ENCODE peak calls at places on chromosomes 12 and 14, in four cellular contexts. One of them, this sample, is unnamed.

GRCh38 chr12:6825398-6826124 is 2.6 kb upstream of the P3H3 start:
- DNase-seq in colonic mucosa: peak; percentile 91
- DNase-seq in pancreas: peak; percentile 89
- DNase-seq in lower lobe of right lung: peak; percentile 85
- DNase-seq in this sample: peak; percentile 83

GRCh38 chr14:103549361-103550311 is 12.8 kb downstream of the BAG5 start:
- DNase-seq in colonic mucosa: no peak
- DNase-seq in pancreas: peak; percentile 78
- DNase-seq in lower lobe of right lung: peak; percentile 43
- DNase-seq in this sample: peak; percentile 31

GRCh38 chr12:123734268-123734667 is 22.1 kb downstream of the ATP6V0A2 start:
- DNase-seq in lower lobe of right lung: no peak
- DNase-seq in pancreas: no peak
- DNase-seq in colonic mucosa: peak; percentile 7
- DNase-seq in this sample: no peak

GRCh38 chr14:20711275-20712069 is 22.9 kb downstream of the ANG start:
- DNase-seq in lower lobe of right lung: no peak
- DNase-seq in pancreas: no peak
- DNase-seq in colonic mucosa: no peak
- DNase-seq in this sample: no peak

GRCh38 chr12:107091989-107092641 is 1.2 kb downstream of the CRY1 start:
- DNase-seq in colonic mucosa: peak; percentile 57
- DNase-seq in lower lobe of right lung: no peak
- DNase-seq in pancreas: no peak
- DNase-seq in this sample: no peak

GRCh38 chr12:29148958-29149690 is at the start of gene FAR2:
- DNase-seq in lower lobe of right lung: peak; percentile 76
- DNase-seq in colonic mucosa: peak; percentile 76
- DNase-seq in pancreas: peak; percentile 39
- DNase-seq in this sample: peak; percentile 58

GRCh38 chr14:91323671-91324605 is 79.4 kb upstream of the GPR68 start:
- DNase-seq in pancreas: peak; percentile 89
- DNase-seq in colonic mucosa: peak; percentile 91
- DNase-seq in lower lobe of right lung: peak; percentile 92
- DNase-seq in this sample: peak; percentile 86

GRCh38 chr14:75522224-75522764 is at the start of gene BATF:
- DNase-seq in colonic mucosa: peak; percentile 56
- DNase-seq in lower lobe of right lung: peak; percentile 60
- DNase-seq in pancreas: no peak
- DNase-seq in this sample: no peak

GRCh38 chr12:47534695-47535094 is 171.1 kb downstream of the RPAP3 start:
- DNase-seq in pancreas: no peak
- DNase-seq in colonic mucosa: no peak
- DNase-seq in lower lobe of right lung: no peak
- DNase-seq in this sample: no peak

GRCh38 chr14:22268875-22269274 is 320.1 kb downstream of the DAD1 start:
- DNase-seq in colonic mucosa: no peak
- DNase-seq in lower lobe of right lung: no peak
- DNase-seq in pancreas: no peak
- DNase-seq in this sample: no peak

GRCh38 chr12:3273409-3273853 is 196.3 kb downstream of the TSPAN9 start:
- DNase-seq in pancreas: no peak
- DNase-seq in lower lobe of right lung: no peak
- DNase-seq in colonic mucosa: no peak
- DNase-seq in this sample: no peak

GRCh38 chr14:85531594-85532391 is 1.8 kb downstream of the FLRT2 start:
- DNase-seq in pancreas: peak; percentile 78
- DNase-seq in lower lobe of right lung: peak; percentile 51
- DNase-seq in colonic mucosa: peak; percentile 44
- DNase-seq in this sample: peak; percentile 63

GRCh38 chr14:77648520-77649200 is 32.2 kb upstream of the SPTLC2 start:
- DNase-seq in pancreas: no peak
- DNase-seq in lower lobe of right lung: no peak
- DNase-seq in colonic mucosa: no peak
- DNase-seq in this sample: no peak

GRCh38 chr12:123384318-123384993 is 524 bp downstream of the KMT5A start:
- DNase-seq in pancreas: peak; percentile 72
- DNase-seq in colonic mucosa: peak; percentile 45
- DNase-seq in lower lobe of right lung: no peak
- DNase-seq in this sample: peak; percentile 59

DNA sequence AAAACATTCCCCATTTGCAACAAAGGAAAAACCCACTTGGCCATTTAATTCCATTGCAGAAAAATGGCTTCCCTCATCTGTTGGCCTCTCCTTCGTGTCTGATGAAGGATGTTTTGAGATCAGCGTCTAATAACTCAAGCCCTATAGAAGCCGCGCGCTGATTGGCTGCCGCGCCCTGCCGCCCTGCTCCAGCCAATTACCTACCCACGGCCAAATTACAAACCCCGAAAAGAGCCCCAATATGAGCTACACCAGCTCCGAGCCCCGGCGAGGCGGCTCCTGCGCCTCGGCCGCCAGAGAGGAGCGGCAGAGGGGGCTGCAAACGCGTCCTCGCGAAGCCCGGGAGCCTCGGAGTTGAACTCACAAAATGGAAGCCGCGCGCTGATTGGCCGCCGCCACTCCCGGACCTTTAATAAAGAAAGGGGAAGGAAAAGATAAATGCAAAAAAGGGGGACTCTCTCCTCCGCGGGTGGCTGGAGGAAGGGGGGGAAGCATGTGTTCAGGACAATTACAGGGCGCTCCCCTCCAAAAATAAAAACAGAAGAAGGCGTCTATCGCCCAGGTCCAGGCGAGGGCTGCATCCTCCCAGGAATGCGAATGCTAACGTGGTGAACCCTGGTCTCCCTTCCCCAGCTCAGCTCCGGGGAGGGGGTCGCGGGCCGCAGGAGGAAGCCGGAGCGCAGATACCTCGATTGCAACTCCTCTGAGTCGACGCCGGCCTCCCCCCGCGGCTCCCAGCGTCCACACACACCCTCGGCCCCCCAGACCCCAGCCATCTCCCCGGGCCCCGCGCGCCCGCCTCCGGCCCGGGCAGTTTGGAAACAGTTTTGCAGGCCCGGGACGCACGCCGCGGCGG is 738 bp upstream of the SETD1B start:
- DNase-seq in pancreas: peak; percentile 86
- DNase-seq in lower lobe of right lung: peak; percentile 94
- DNase-seq in colonic mucosa: peak; percentile 95
- DNase-seq in this sample: peak; percentile 88
- TF ChIP-seq CTCF in pancreas: no peak
- TF ChIP-seq CTCF in lower lobe of right lung: no peak
- TF ChIP-seq CTCF in colonic mucosa: no peak
- TF ChIP-seq CTCF in this sample: no peak

GRCh38 chr12:57219205-57219992 is 2.8 kb downstream of the NXPH4 start:
- DNase-seq in colonic mucosa: no peak
- DNase-seq in pancreas: no peak
- DNase-seq in lower lobe of right lung: no peak
- DNase-seq in this sample: no peak

GRCh38 chr12:57216931-57217871 is 607 bp downstream of the NXPH4 start:
- DNase-seq in pancreas: no peak
- DNase-seq in colonic mucosa: no peak
- DNase-seq in lower lobe of right lung: no peak
- DNase-seq in this sample: no peak

GRCh38 chr12:57216014-57216891 is at the start of gene NXPH4:
- DNase-seq in colonic mucosa: peak; percentile 47
- DNase-seq in pancreas: no peak
- DNase-seq in lower lobe of right lung: no peak
- DNase-seq in this sample: no peak

GRCh38 chr12:57219993-57220728 is 3.6 kb downstream of the NXPH4 start:
- DNase-seq in lower lobe of right lung: no peak
- DNase-seq in pancreas: no peak
- DNase-seq in colonic mucosa: no peak
- DNase-seq in this sample: no peak

DNA sequence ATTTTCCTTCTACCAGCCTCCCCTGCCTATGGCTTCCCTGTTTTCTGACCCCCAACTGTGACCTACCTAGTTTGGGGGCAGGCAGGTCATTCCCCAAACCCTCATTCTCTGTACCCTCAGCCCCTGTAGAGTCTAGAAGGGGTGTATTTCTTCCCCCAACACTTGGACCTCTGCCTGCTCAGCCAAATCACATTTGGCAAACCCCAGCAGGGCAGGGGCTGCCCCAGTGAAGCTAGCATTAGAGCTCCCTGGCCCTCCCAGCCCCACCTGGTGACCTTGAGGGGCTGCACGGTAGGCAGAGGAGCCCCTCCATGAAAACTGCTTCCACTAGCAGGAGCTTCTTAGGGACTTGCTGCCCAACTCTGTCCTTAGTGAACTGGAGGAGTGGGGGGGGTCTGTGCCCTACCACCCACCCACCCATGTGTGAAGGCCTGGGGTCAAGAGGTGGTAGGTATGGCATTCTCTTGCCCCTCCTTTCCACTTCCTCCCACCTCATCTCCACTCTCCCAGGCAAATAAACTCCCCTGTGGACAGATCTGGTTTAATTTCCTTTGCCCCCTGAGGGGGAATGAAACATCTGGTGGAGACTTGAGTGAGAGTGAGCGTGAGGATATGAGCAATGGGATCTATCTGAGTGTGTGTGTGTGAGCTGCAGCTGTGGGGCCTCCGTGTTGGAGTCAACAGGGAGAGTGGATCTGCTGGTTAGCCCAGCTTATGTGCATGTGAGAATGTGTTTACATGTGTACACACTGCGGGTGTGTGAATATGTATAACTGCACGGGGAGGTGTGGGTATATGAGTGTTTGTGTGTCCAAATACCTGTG is 1.6 kb downstream of the NXPH4 start:
- DNase-seq in lower lobe of right lung: no peak
- DNase-seq in colonic mucosa: no peak
- DNase-seq in pancreas: no peak
- DNase-seq in this sample: no peak
- H3K4me3 ChIP-seq in lower lobe of right lung: no peak overlapping the region
- H3K4me3 ChIP-seq in colonic mucosa: no peak overlapping the region
- H3K4me3 ChIP-seq in pancreas: no peak overlapping the region
- H3K4me3 ChIP-seq in this sample: no peak overlapping the region

DNA sequence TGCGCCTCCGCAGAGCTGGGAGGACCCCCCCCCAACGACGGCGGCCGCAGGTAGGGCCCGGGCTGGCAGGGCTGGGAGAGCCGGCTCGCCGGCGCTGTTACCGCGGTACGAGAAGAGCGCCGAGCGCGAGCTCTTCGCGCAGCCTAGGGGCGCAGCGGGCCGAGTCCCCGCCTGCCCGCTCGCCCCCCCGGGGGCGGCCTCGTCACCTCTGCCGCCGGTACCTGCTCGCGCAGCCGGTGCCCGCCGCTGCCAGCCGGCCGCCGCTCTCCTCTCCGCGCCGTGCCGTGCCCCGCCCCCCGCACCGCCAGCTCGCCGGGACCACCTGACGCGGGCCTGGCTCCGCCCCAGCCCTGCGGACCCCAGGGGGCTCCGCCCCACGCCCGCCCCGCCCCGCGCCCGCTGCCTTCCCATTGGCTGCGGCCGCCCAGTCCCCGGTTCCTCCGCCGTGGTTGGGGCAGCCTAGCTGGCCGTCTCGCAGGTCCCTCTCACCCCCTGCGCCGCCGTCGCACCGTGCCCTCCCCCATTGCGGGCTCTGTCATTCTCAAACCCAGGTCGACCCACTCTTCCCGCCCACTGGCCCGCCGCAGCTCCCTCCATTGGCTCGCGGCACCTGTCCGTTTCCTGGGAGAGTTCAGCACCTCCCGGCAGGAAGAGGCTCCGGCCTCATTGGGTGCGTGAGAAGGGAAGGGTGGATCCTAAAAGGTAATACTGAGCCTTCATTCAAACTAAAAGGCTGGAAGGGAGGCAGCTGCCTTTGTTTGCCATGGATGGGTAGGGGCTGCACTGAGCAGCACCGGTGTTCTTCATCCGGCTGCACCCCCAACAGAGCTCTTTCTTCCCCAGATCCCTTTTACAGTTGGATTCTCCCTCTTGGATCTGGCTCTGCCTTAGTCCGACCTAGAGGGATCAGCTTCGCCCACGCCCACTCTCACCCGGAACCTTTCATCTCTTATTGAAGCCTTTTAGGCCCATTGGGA is at the start of gene MAP3K9:
- DNase-seq in pancreas: peak; percentile 99
- DNase-seq in lower lobe of right lung: peak; percentile 96
- DNase-seq in colonic mucosa: peak; percentile 97
- DNase-seq in this sample: peak; percentile 93
- H3K4me1 ChIP-seq in pancreas: no peaks in the 10 kb centered on the region
- H3K4me1 ChIP-seq in lower lobe of right lung: peaks cover 15% of the 10 kb centered on the region
- H3K4me1 ChIP-seq in colonic mucosa: no peaks in the 10 kb centered on the region
- H3K4me1 ChIP-seq in this sample: peaks cover 4% of the 10 kb centered on the region

DNA sequence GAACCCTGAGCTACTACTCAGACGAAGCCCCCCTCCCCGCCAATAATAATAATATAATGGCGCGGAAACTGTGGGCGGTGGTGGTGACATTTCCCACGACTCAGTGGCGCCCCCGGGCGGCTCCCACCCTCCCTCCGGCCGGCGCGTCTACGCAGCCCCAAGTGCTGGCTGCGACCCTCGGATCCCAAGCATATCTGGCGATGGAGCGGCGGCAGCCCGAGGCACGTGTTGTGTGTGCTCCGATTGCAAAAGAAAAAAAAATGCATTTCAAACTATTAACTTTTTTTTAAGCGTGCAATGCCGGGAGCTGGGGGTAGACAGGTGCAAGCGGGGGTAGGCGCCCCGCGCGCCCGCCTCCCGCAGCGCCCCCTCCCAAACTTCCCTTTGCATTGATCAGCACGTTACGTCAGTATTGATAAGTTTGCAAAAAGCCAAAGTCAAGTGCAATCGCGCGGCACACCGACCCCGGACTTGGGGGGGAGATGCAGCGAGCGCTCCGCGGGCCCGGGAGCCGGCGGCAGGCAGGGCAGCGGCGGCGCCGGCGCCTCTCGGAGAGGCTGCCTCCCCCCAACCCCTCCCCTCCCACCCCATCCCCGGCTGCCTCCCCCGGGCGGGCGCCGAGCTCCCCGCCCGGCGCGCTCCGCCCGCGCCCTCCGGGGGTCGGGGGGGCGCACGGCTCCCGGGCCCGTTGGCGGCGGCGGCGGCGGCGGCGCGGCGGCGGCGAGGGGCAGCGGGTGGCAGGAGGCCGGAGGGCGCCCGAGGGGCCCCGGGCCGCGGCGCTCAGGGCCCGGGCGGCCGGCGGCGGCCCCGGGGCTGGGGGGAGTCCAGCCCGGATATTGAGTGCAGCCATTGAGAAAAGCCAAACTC is 113.1 kb upstream of the MYL2 start:
- DNase-seq in colonic mucosa: no peak
- DNase-seq in lower lobe of right lung: no peak
- DNase-seq in pancreas: no peak
- DNase-seq in this sample: no peak
- TF ChIP-seq CTCF in colonic mucosa: no peak
- TF ChIP-seq CTCF in lower lobe of right lung: no peak
- TF ChIP-seq CTCF in pancreas: no peak
- TF ChIP-seq CTCF in this sample: no peak

GRCh38 chr12:10982244-10982643 is 4.5 kb downstream of the TAS2R50 start:
- DNase-seq in pancreas: no peak
- DNase-seq in colonic mucosa: no peak
- DNase-seq in lower lobe of right lung: no peak
- DNase-seq in this sample: no peak
- H3K4me3 ChIP-seq in pancreas: no peak overlapping the region
- H3K4me3 ChIP-seq in colonic mucosa: no peak overlapping the region
- H3K4me3 ChIP-seq in lower lobe of right lung: no peak overlapping the region
- H3K4me3 ChIP-seq in this sample: no peak overlapping the region